ENCODE peak calls at places on chromosomes 16 and 17, in five cellular contexts. D is uterus; L is brain microvascular endothelial cell; I is CD8-positive, alpha-beta T cell; H is mammary epithelial cell. U is an unnamed sample.

GRCh38 chr16:54286330-54287017 is at the start of gene IRX3:
- DNase-seq in L (peak), H (peak), D (peak), I (no peak), U (peak)

GRCh38 chr16:56789360-56789759 is 59.4 kb downstream of the NUP93 start:
- DNase-seq in I (no peak), L (peak), H (peak), D (peak), U (no peak)

GRCh38 chr17:17361543-17362511 is 58.7 kb downstream of the NT5M start:
- DNase-seq in L (no peak), H (no peak), D (peak), I (no peak), U (no peak)

GRCh38 chr17:72031219-72031906 is 89.5 kb upstream of the SOX9 start:
- DNase-seq in D (no peak), L (no peak), I (no peak), H (no peak), U (no peak)

GRCh38 chr17:31660684-31661083 is 198.4 kb downstream of the COPRS start:
- DNase-seq in L (no peak), H (no peak), I (no peak), D (no peak), U (no peak)

GRCh38 chr16:86833136-86833535 is 254.8 kb downstream of the FOXL1 start:
- DNase-seq in L (no peak), H (no peak), D (no peak), I (no peak), U (no peak)

GRCh38 chr16:57260294-57260929 is 15.4 kb downstream of the ARL2BP start:
- DNase-seq in L (peak), D (no peak), H (peak), I (peak), U (no peak)

GRCh38 chr16:12758670-12759558 is 44.8 kb downstream of the CPPED1 start:
- DNase-seq in D (no peak), H (no peak), L (no peak), I (no peak), U (no peak)

GRCh38 chr16:80507538-80507937 is 33.3 kb upstream of the DYNLRB2 start:
- DNase-seq in L (no peak), I (no peak), D (peak), H (no peak), U (no peak)

GRCh38 chr17:69477900-69478266 is 63.4 kb downstream of the MAP2K6 start:
- DNase-seq in D (no peak), H (no peak), I (no peak), L (no peak), U (no peak)

GRCh38 chr16:27779719-27780161 is 229.8 kb downstream of the KATNIP start:
- DNase-seq in L (peak), I (no peak), H (peak), D (peak), U (peak)

GRCh38 chr16:23060458-23061320 is 88.6 kb downstream of the USP31 start:
- DNase-seq in I (peak), D (peak), L (peak), H (peak), U (no peak)

GRCh38 chr17:79537686-79538085 is 73.2 kb downstream of the RBFOX3 start:
- DNase-seq in H (no peak), L (no peak), I (no peak), D (no peak), U (no peak)

GRCh38 chr17:28008526-28008925 is 34.0 kb upstream of the NLK start:
- DNase-seq in H (peak), D (no peak), L (peak), I (no peak), U (no peak)

GRCh38 chr17:79607941-79608728 is 2.7 kb downstream of the RBFOX3 start:
- DNase-seq in H (peak), L (peak), I (no peak), D (peak), U (no peak)

GRCh38 chr16:1474471-1474795 is 395 bp downstream of the CLCN7 start:
- DNase-seq in H (no peak), D (no peak), I (no peak), L (no peak), U (no peak)

GRCh38 chr17:49494937-49495841 is at the start of gene NGFR:
- DNase-seq in I (peak), D (peak), L (no peak), H (peak), U (no peak)

GRCh38 chr17:71765437-71765836 is 355.4 kb upstream of the SOX9 start:
- DNase-seq in I (no peak), L (no peak), D (no peak), H (no peak), U (no peak)

GRCh38 chr17:10119203-10120112 is 78.9 kb downstream of the GAS7 start:
- DNase-seq in I (no peak), D (no peak), L (no peak), H (peak), U (no peak)

GRCh38 chr16:54928016-54928356 is 2.7 kb upstream of the IRX5 start:
- DNase-seq in H (peak), I (no peak), L (no peak), D (no peak), U (no peak)

GRCh38 chr16:48347980-48348379 is 37.2 kb downstream of the SIAH1 start:
- DNase-seq in H (no peak), L (no peak), I (no peak), D (no peak), U (no peak)

GRCh38 chr16:12917246-12917645 is 15.8 kb downstream of the SHISA9 start:
- DNase-seq in H (no peak), I (no peak), L (no peak), D (no peak), U (no peak)

GRCh38 chr17:42585353-42585752 is 7.8 kb upstream of the PSMC3IP start:
- DNase-seq in H (no peak), L (no peak), I (no peak), D (no peak), U (no peak)

GRCh38 chr16:53576228-53576627 is 73.2 kb upstream of the AKTIP start:
- DNase-seq in D (no peak), L (no peak), H (no peak), I (no peak), U (no peak)

GRCh38 chr16:19098173-19098572 is 15.6 kb upstream of the ITPRIPL2 start:
- DNase-seq in L (no peak), H (no peak), I (no peak), D (no peak), U (no peak)

GRCh38 chr17:82334622-82335394 is 1.2 kb upstream of the SECTM1 start:
- DNase-seq in D (no peak), H (peak), L (no peak), I (no peak), U (no peak)
- H3K4me3 ChIP-seq in D (peak), H (no peak), L (peak), I (peak), U (peak)

GRCh38 chr17:76593338-76593737 is 7.7 kb upstream of the ST6GALNAC2 start:
- DNase-seq in D (no peak), H (peak), L (no peak), I (no peak), U (no peak)
- TF ChIP-seq CTCF in D (no peak), H (peak), L (no peak), I (no peak), U (peak)

GRCh38 chr17:21548236-21548635 is 144.1 kb upstream of the KCNJ18 start:
- DNase-seq in L (no peak), H (no peak), I (no peak), D (no peak), U (no peak)

GRCh38 chr17:21551081-21551881 is 141.0 kb upstream of the KCNJ18 start:
- DNase-seq in I (peak), L (peak), D (peak), H (peak), U (peak)

GRCh38 chr17:21545051-21545450 is 147.3 kb upstream of the KCNJ18 start:
- DNase-seq in D (no peak), I (no peak), L (no peak), H (no peak), U (no peak)

GRCh38 chr17:21549107-21549687 is 143.1 kb upstream of the KCNJ18 start:
- DNase-seq in D (no peak), L (peak), H (peak), I (no peak), U (peak)
- H3K4me3 ChIP-seq in D (no peak), L (peak), H (no peak), I (no peak), U (peak)

DNA sequence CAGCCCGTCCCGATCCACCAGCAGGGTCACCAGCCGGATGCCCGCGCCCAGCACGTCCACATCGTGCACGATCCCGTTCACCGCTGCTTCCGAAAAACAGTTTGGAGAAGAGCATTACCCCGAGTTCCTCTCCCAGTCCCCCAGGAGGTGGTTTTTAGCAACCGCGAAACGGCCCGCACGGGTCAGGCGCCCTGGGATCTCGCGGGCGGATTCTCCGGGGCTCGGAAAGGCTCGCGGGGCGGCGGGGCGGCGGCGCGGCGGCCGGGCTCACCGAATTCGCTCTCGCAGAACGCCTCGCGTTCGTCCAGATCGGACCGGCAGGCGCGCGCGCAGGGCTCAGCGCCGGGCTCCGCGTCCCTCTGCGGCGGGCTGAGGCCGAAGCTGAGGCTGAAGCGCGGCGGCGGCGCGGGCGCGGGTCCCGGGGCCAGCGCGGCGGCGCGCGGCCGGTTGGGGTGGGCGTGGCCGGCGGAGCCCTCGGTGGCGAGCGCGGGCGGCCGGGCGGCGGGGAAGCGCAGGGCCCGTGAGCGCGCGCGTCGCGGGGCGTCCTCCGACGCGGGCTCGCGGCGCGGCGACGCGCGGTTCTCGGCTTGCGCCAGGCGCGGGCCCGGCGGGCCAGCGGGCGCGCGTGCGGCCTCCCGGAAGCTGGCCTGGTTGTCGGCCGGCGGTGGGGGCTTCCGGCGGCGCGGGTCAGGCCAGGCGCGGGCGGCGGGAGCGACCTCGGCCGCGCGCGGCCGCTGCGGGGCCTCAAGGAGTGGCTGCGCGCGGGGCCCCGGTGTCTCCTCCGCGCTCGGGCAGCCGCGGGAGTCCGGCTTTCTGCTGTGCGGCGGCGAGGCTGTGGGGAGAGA is 2.9 kb downstream of the C17orf58 start:
- DNase-seq in L (peak), D (peak), H (peak), I (peak), U (no peak)
- TF ChIP-seq CTCF in L (peak), D (peak), H (no peak), I (no peak), U (peak)

U was measured in AG09309.